ENCODE peak calls at places on chromosomes 6 and 20, in nine cellular contexts. R is psoas muscle, K is prostate gland, V is PC-3, C is left lung, G is tibial artery, U is fibroblast of pulmonary artery, E is AG10803, S is WERI-Rb-1. J is an unnamed sample.

GRCh38 chr6:128657181-128657580 is 136.8 kb upstream of the PTPRK start:
- DNase-seq in R (no peak), K (no peak), V (no peak), C (no peak), G (no peak), U (no peak), E (no peak), S (no peak), J (no peak)

GRCh38 chr20:14334306-14334930 is 3.0 kb downstream of the FLRT3 start:
- DNase-seq in R (no peak), K (peak; percentile 39), V (peak; percentile 71), C (no peak), G (no peak), U (peak; percentile 70), E (peak; percentile 48), S (peak; percentile 49), J (peak; percentile 45)

GRCh38 chr20:59832406-59833156 is 100.9 kb downstream of the SYCP2 start:
- DNase-seq in R (peak; percentile 28), K (no peak), V (no peak), C (no peak), G (no peak), U (no peak), E (no peak), S (no peak), J (no peak)

GRCh38 chr6:1406306-1407058 is 17.1 kb downstream of the FOXF2 start:
- DNase-seq in R (no peak), K (no peak), V (no peak), C (no peak), G (no peak), U (no peak), E (peak; percentile 72), S (no peak), J (no peak)

GRCh38 chr20:25009218-25010145 is 16.9 kb upstream of the APMAP start:
- DNase-seq in R (peak; percentile 29), K (no peak), V (no peak), C (peak; percentile 27), G (peak; percentile 9), U (no peak), E (peak; percentile 68), S (no peak), J (no peak)

GRCh38 chr6:165726915-165727314 is 63.9 kb upstream of the PDE10A start:
- DNase-seq in R (no peak), K (no peak), V (no peak), C (no peak), G (no peak), U (peak; percentile 7), E (no peak), S (no peak), J (peak; percentile 45)

GRCh38 chr6:392441-393390 is 1.2 kb downstream of the IRF4 start:
- DNase-seq in R (peak; percentile 45), K (no peak), V (no peak), C (no peak), G (no peak), U (no peak), E (no peak), S (peak; percentile 44), J (peak; percentile 61)

GRCh38 chr20:300345-300744 is 3.0 kb downstream of the ZCCHC3 start:
- DNase-seq in R (no peak), K (no peak), V (no peak), C (no peak), G (no peak), U (no peak), E (no peak), S (no peak), J (no peak)

GRCh38 chr6:35213161-35213823 is 464 bp upstream of the SCUBE3 start:
- DNase-seq in R (no peak), K (no peak), V (no peak), C (no peak), G (no peak), U (no peak), E (no peak), S (peak; percentile 51), J (peak; percentile 90)

GRCh38 chr6:75098709-75099108 is 107.1 kb downstream of the COL12A1 start:
- DNase-seq in R (peak; percentile 68), K (no peak), V (peak; percentile 81), C (peak; percentile 44), G (peak; percentile 79), U (peak; percentile 96), E (peak; percentile 95), S (no peak), J (no peak)

GRCh38 chr20:57999465-58000111 is 228.9 kb downstream of the ANKRD60 start:
- DNase-seq in R (no peak), K (peak; percentile 39), V (no peak), C (no peak), G (peak; percentile 40), U (no peak), E (no peak), S (no peak), J (no peak)

GRCh38 chr20:61980647-61981583 is 84.8 kb downstream of the TAF4 start:
- DNase-seq in R (no peak), K (no peak), V (peak; percentile 66), C (peak; percentile 49), G (no peak), U (peak; percentile 53), E (peak; percentile 26), S (no peak), J (peak; percentile 33)

GRCh38 chr6:57127763-57128162 is 37.8 kb downstream of the ZNF451 start:
- DNase-seq in R (no peak), K (peak; percentile 63), V (peak; percentile 6), C (no peak), G (no peak), U (no peak), E (no peak), S (no peak), J (no peak)

GRCh38 chr6:142047934-142048592 is 84.7 kb upstream of the GJE1 start:
- DNase-seq in R (no peak), K (no peak), V (no peak), C (no peak), G (no peak), U (no peak), E (no peak), S (no peak), J (no peak)

GRCh38 chr20:35238170-35238569 is 11.7 kb downstream of the MMP24 start:
- DNase-seq in R (no peak), K (no peak), V (no peak), C (no peak), G (no peak), U (no peak), E (no peak), S (no peak), J (no peak)

GRCh38 chr6:138677538-138677937 is 96.0 kb upstream of the CCDC28A start:
- DNase-seq in R (no peak), K (no peak), V (no peak), C (no peak), G (no peak), U (no peak), E (no peak), S (no peak), J (no peak)

DNA sequence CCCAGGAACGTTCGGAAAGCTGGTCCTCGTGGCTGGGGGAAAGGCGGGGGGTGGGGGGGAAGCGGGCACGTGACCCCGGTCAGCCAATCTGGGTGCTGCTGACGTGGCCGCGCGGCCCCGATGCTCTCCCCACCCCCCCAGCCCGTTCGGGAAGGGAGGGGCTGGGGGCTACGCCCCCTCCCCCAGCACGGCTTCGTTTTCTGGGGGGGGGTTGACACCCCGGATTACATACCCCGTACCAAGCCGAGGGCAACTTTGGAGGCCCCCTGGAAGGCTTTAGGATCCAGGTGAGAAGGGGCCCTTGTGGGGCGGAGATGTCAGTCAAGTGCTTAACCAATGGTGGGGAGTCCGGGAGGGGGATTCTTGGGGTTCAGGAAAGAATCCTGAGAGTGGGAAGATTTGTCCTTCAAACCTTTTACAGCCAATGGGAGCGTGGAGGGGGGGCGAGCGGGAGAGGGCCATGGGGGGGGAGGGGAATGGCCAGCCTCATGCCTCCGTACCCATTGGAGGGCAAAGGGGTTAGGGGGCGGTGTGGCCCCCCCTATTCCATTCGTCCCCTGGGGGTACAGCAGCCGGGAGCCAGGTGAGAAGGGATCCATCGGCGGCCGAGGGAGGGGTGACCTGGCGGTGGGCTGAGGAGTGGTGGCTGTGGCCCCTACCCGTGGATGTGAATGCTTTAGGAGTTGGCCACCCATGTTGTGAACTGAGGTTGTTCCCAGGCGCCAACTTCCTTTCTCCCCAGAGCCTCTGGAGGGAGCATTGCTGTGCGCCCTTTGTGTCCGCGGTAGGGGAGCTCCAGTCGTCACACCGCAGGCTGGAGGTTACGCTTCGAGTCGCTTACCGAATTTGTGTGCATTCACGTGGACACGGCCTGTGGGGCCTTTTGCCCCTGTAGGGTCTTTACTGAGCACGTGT is 633 bp downstream of the BRD2 start:
- DNase-seq in R (peak; percentile 92), K (peak; percentile 70), V (peak; percentile 73), C (peak; percentile 75), G (peak; percentile 68), U (peak; percentile 84), E (peak; percentile 79), S (peak; percentile 91), J (peak; percentile 69)
- TF ChIP-seq CTCF in R (no peak), K (no peak), V (peak; percentile 14), C (no peak), G (no peak), U (peak; percentile 26), E (peak; percentile 37), S (peak; percentile 16), J (no peak)

DNA sequence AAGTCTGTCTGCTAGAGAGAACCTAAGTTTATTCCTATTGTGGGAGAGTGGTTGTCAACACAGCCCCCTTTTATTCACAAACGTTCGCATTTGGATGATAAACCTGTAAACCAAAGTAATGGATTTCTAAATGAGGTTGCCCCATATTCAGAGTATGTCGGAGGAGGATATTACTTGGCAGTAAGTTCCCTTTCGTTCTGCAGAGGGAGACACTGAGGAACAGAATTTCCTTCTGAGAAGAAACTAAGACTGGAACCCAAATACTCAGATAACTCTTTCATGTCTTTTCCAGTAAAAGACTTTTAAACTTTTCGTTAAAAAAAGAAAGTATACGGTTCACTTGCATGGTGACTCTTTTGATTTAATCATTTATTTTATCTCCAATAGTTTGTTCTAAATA is 754.6 kb upstream of the MMS22L start:
- DNase-seq in R (no peak), K (no peak), V (peak; percentile 12), C (no peak), G (no peak), U (no peak), E (no peak), S (no peak), J (no peak)
- TF ChIP-seq CTCF in R (no peak), K (no peak), V (no peak), C (no peak), G (no peak), U (no peak), E (no peak), S (peak; percentile 20), J (no peak)

GRCh38 chr20:3622411-3622810 is 40.8 kb downstream of the GFRA4 start:
- DNase-seq in R (no peak), K (no peak), V (no peak), C (no peak), G (no peak), U (no peak), E (no peak), S (no peak), J (no peak)

GRCh38 chr20:3616250-3616649 is 46.9 kb downstream of the GFRA4 start:
- DNase-seq in R (no peak), K (peak; percentile 11), V (peak; percentile 76), C (peak; percentile 77), G (no peak), U (peak; percentile 16), E (peak; percentile 37), S (no peak), J (no peak)

GRCh38 chr20:3621111-3621510 is 42.1 kb downstream of the GFRA4 start:
- DNase-seq in R (no peak), K (no peak), V (no peak), C (no peak), G (no peak), U (no peak), E (no peak), S (no peak), J (peak; percentile 13)
- TF ChIP-seq CTCF in R (no peak), K (no peak), V (no peak), C (no peak), G (no peak), U (no peak), E (no peak), S (no peak), J (peak; percentile 26)

GRCh38 chr6:5471044-5471443 is 209.7 kb downstream of the FARS2 start:
- DNase-seq in R (peak; percentile 67), K (peak; percentile 14), V (peak; percentile 74), C (peak; percentile 41), G (peak; percentile 36), U (peak; percentile 70), E (peak; percentile 66), S (peak; percentile 91), J (peak; percentile 67)
- TF ChIP-seq CTCF in R (peak; percentile 78), K (peak; percentile 38), V (peak; percentile 97), C (peak; percentile 69), G (peak; percentile 56), U (peak; percentile 96), E (peak; percentile 97), S (peak; percentile 90), J (peak; percentile 89)

J was measured in nephron progenitor cell.